ENCODE peak calls at places on chromosomes 6 and 20, in six cellular contexts. One of them, this sample, is unnamed.

GRCh38 chr6:82786251-82786650 is 279.4 kb downstream of the UBE3D start:
- DNase-seq in COR-L47: peak; percentile 2
- DNase-seq in stimulated activated CD8-positive, alpha-beta memory T cell treated with anti-CD3 and anti-CD28 coated beads, Interleukin-12 subunit alpha, Interleukin-12 subunit beta, amount 100 ng/mL, for 4 hours: no peak
- DNase-seq in HTR-8/SVneo: no peak
- DNase-seq in heart right ventricle: no peak
- DNase-seq in activated naive CD8-positive, alpha-beta T cell treated with anti-CD3 and anti-CD28 coated beads, Interleukin-2, amount 50 U/mL, for 24 hours: no peak
- DNase-seq in this sample: no peak

GRCh38 chr6:140345935-140346334 is 971.5 kb upstream of the CITED2 start:
- DNase-seq in COR-L47: no peak
- DNase-seq in stimulated activated CD8-positive, alpha-beta memory T cell treated with anti-CD3 and anti-CD28 coated beads, Interleukin-12 subunit alpha, Interleukin-12 subunit beta, amount 100 ng/mL, for 4 hours: no peak
- DNase-seq in HTR-8/SVneo: no peak
- DNase-seq in heart right ventricle: no peak
- DNase-seq in activated naive CD8-positive, alpha-beta T cell treated with anti-CD3 and anti-CD28 coated beads, Interleukin-2, amount 50 U/mL, for 24 hours: no peak
- DNase-seq in this sample: no peak

GRCh38 chr6:21189721-21190120 is 403.8 kb upstream of the SOX4 start:
- DNase-seq in COR-L47: peak; percentile 60
- DNase-seq in stimulated activated CD8-positive, alpha-beta memory T cell treated with anti-CD3 and anti-CD28 coated beads, Interleukin-12 subunit alpha, Interleukin-12 subunit beta, amount 100 ng/mL, for 4 hours: no peak
- DNase-seq in HTR-8/SVneo: no peak
- DNase-seq in heart right ventricle: no peak
- DNase-seq in activated naive CD8-positive, alpha-beta T cell treated with anti-CD3 and anti-CD28 coated beads, Interleukin-2, amount 50 U/mL, for 24 hours: no peak
- DNase-seq in this sample: no peak

GRCh38 chr6:7107578-7108195 is at the start of gene RREB1:
- DNase-seq in COR-L47: peak; percentile 14
- DNase-seq in stimulated activated CD8-positive, alpha-beta memory T cell treated with anti-CD3 and anti-CD28 coated beads, Interleukin-12 subunit alpha, Interleukin-12 subunit beta, amount 100 ng/mL, for 4 hours: peak; percentile 52
- DNase-seq in HTR-8/SVneo: peak; percentile 87
- DNase-seq in heart right ventricle: peak; percentile 70
- DNase-seq in activated naive CD8-positive, alpha-beta T cell treated with anti-CD3 and anti-CD28 coated beads, Interleukin-2, amount 50 U/mL, for 24 hours: peak; percentile 74
- DNase-seq in this sample: peak; percentile 60

GRCh38 chr20:38145094-38146075 is 19.7 kb downstream of the TGM2 start:
- DNase-seq in COR-L47: no peak
- DNase-seq in stimulated activated CD8-positive, alpha-beta memory T cell treated with anti-CD3 and anti-CD28 coated beads, Interleukin-12 subunit alpha, Interleukin-12 subunit beta, amount 100 ng/mL, for 4 hours: no peak
- DNase-seq in HTR-8/SVneo: no peak
- DNase-seq in heart right ventricle: no peak
- DNase-seq in activated naive CD8-positive, alpha-beta T cell treated with anti-CD3 and anti-CD28 coated beads, Interleukin-2, amount 50 U/mL, for 24 hours: no peak
- DNase-seq in this sample: no peak

GRCh38 chr20:38108438-38109024 is 56.5 kb downstream of the TGM2 start:
- DNase-seq in COR-L47: no peak
- DNase-seq in stimulated activated CD8-positive, alpha-beta memory T cell treated with anti-CD3 and anti-CD28 coated beads, Interleukin-12 subunit alpha, Interleukin-12 subunit beta, amount 100 ng/mL, for 4 hours: no peak
- DNase-seq in HTR-8/SVneo: no peak
- DNase-seq in heart right ventricle: peak; percentile 74
- DNase-seq in activated naive CD8-positive, alpha-beta T cell treated with anti-CD3 and anti-CD28 coated beads, Interleukin-2, amount 50 U/mL, for 24 hours: no peak
- DNase-seq in this sample: no peak

GRCh38 chr20:25761596-25761995 is 64.9 kb upstream of the ZNF337 start:
- DNase-seq in COR-L47: no peak
- DNase-seq in stimulated activated CD8-positive, alpha-beta memory T cell treated with anti-CD3 and anti-CD28 coated beads, Interleukin-12 subunit alpha, Interleukin-12 subunit beta, amount 100 ng/mL, for 4 hours: no peak
- DNase-seq in HTR-8/SVneo: no peak
- DNase-seq in heart right ventricle: no peak
- DNase-seq in activated naive CD8-positive, alpha-beta T cell treated with anti-CD3 and anti-CD28 coated beads, Interleukin-2, amount 50 U/mL, for 24 hours: no peak
- DNase-seq in this sample: no peak

GRCh38 chr6:92126983-92127382 is 1292.4 kb downstream of the EPHA7 start:
- DNase-seq in COR-L47: no peak
- DNase-seq in stimulated activated CD8-positive, alpha-beta memory T cell treated with anti-CD3 and anti-CD28 coated beads, Interleukin-12 subunit alpha, Interleukin-12 subunit beta, amount 100 ng/mL, for 4 hours: no peak
- DNase-seq in HTR-8/SVneo: no peak
- DNase-seq in heart right ventricle: no peak
- DNase-seq in activated naive CD8-positive, alpha-beta T cell treated with anti-CD3 and anti-CD28 coated beads, Interleukin-2, amount 50 U/mL, for 24 hours: no peak
- DNase-seq in this sample: no peak

GRCh38 chr6:4511626-4512010 is 264.6 kb upstream of the CDYL start:
- DNase-seq in COR-L47: no peak
- DNase-seq in stimulated activated CD8-positive, alpha-beta memory T cell treated with anti-CD3 and anti-CD28 coated beads, Interleukin-12 subunit alpha, Interleukin-12 subunit beta, amount 100 ng/mL, for 4 hours: no peak
- DNase-seq in HTR-8/SVneo: no peak
- DNase-seq in heart right ventricle: peak; percentile 7
- DNase-seq in activated naive CD8-positive, alpha-beta T cell treated with anti-CD3 and anti-CD28 coated beads, Interleukin-2, amount 50 U/mL, for 24 hours: no peak
- DNase-seq in this sample: no peak

GRCh38 chr6:41040101-41040910 is 1.3 kb upstream of the UNC5CL start:
- DNase-seq in COR-L47: no peak
- DNase-seq in stimulated activated CD8-positive, alpha-beta memory T cell treated with anti-CD3 and anti-CD28 coated beads, Interleukin-12 subunit alpha, Interleukin-12 subunit beta, amount 100 ng/mL, for 4 hours: no peak
- DNase-seq in HTR-8/SVneo: peak; percentile 60
- DNase-seq in heart right ventricle: no peak
- DNase-seq in activated naive CD8-positive, alpha-beta T cell treated with anti-CD3 and anti-CD28 coated beads, Interleukin-2, amount 50 U/mL, for 24 hours: no peak
- DNase-seq in this sample: peak; percentile 27

GRCh38 chr6:119348308-119349040 is 1.1 kb downstream of the MAN1A1 start:
- DNase-seq in COR-L47: no peak
- DNase-seq in stimulated activated CD8-positive, alpha-beta memory T cell treated with anti-CD3 and anti-CD28 coated beads, Interleukin-12 subunit alpha, Interleukin-12 subunit beta, amount 100 ng/mL, for 4 hours: peak; percentile 15
- DNase-seq in HTR-8/SVneo: no peak
- DNase-seq in heart right ventricle: peak; percentile 21
- DNase-seq in activated naive CD8-positive, alpha-beta T cell treated with anti-CD3 and anti-CD28 coated beads, Interleukin-2, amount 50 U/mL, for 24 hours: peak; percentile 67
- DNase-seq in this sample: no peak

GRCh38 chr6:166830185-166830890 is 126.0 kb downstream of the RNASET2 start:
- DNase-seq in COR-L47: no peak
- DNase-seq in stimulated activated CD8-positive, alpha-beta memory T cell treated with anti-CD3 and anti-CD28 coated beads, Interleukin-12 subunit alpha, Interleukin-12 subunit beta, amount 100 ng/mL, for 4 hours: no peak
- DNase-seq in HTR-8/SVneo: no peak
- DNase-seq in heart right ventricle: no peak
- DNase-seq in activated naive CD8-positive, alpha-beta T cell treated with anti-CD3 and anti-CD28 coated beads, Interleukin-2, amount 50 U/mL, for 24 hours: no peak
- DNase-seq in this sample: no peak

GRCh38 chr20:50427740-50428462 is 82.3 kb upstream of the PTPN1 start:
- DNase-seq in COR-L47: no peak
- DNase-seq in stimulated activated CD8-positive, alpha-beta memory T cell treated with anti-CD3 and anti-CD28 coated beads, Interleukin-12 subunit alpha, Interleukin-12 subunit beta, amount 100 ng/mL, for 4 hours: no peak
- DNase-seq in HTR-8/SVneo: no peak
- DNase-seq in heart right ventricle: no peak
- DNase-seq in activated naive CD8-positive, alpha-beta T cell treated with anti-CD3 and anti-CD28 coated beads, Interleukin-2, amount 50 U/mL, for 24 hours: no peak
- DNase-seq in this sample: peak; percentile 27

GRCh38 chr6:75081920-75082319 is 123.9 kb downstream of the COL12A1 start:
- DNase-seq in COR-L47: no peak
- DNase-seq in stimulated activated CD8-positive, alpha-beta memory T cell treated with anti-CD3 and anti-CD28 coated beads, Interleukin-12 subunit alpha, Interleukin-12 subunit beta, amount 100 ng/mL, for 4 hours: no peak
- DNase-seq in HTR-8/SVneo: no peak
- DNase-seq in heart right ventricle: no peak
- DNase-seq in activated naive CD8-positive, alpha-beta T cell treated with anti-CD3 and anti-CD28 coated beads, Interleukin-2, amount 50 U/mL, for 24 hours: no peak
- DNase-seq in this sample: no peak

GRCh38 chr6:90538651-90539050 is 48.2 kb downstream of the MAP3K7 start:
- DNase-seq in COR-L47: no peak
- DNase-seq in stimulated activated CD8-positive, alpha-beta memory T cell treated with anti-CD3 and anti-CD28 coated beads, Interleukin-12 subunit alpha, Interleukin-12 subunit beta, amount 100 ng/mL, for 4 hours: no peak
- DNase-seq in HTR-8/SVneo: no peak
- DNase-seq in heart right ventricle: no peak
- DNase-seq in activated naive CD8-positive, alpha-beta T cell treated with anti-CD3 and anti-CD28 coated beads, Interleukin-2, amount 50 U/mL, for 24 hours: no peak
- DNase-seq in this sample: no peak

GRCh38 chr6:128725271-128726233 is 157.4 kb upstream of the LAMA2 start:
- DNase-seq in COR-L47: no peak
- DNase-seq in stimulated activated CD8-positive, alpha-beta memory T cell treated with anti-CD3 and anti-CD28 coated beads, Interleukin-12 subunit alpha, Interleukin-12 subunit beta, amount 100 ng/mL, for 4 hours: no peak
- DNase-seq in HTR-8/SVneo: peak; percentile 32
- DNase-seq in heart right ventricle: peak; percentile 28
- DNase-seq in activated naive CD8-positive, alpha-beta T cell treated with anti-CD3 and anti-CD28 coated beads, Interleukin-2, amount 50 U/mL, for 24 hours: peak; percentile 26
- DNase-seq in this sample: no peak

GRCh38 chr6:73866305-73866704 is 170.3 kb downstream of the CD109 start:
- DNase-seq in COR-L47: no peak
- DNase-seq in stimulated activated CD8-positive, alpha-beta memory T cell treated with anti-CD3 and anti-CD28 coated beads, Interleukin-12 subunit alpha, Interleukin-12 subunit beta, amount 100 ng/mL, for 4 hours: no peak
- DNase-seq in HTR-8/SVneo: no peak
- DNase-seq in heart right ventricle: no peak
- DNase-seq in activated naive CD8-positive, alpha-beta T cell treated with anti-CD3 and anti-CD28 coated beads, Interleukin-2, amount 50 U/mL, for 24 hours: no peak
- DNase-seq in this sample: no peak

GRCh38 chr6:168686831-168687730 is 246.1 kb downstream of the SMOC2 start:
- DNase-seq in COR-L47: no peak
- DNase-seq in stimulated activated CD8-positive, alpha-beta memory T cell treated with anti-CD3 and anti-CD28 coated beads, Interleukin-12 subunit alpha, Interleukin-12 subunit beta, amount 100 ng/mL, for 4 hours: no peak
- DNase-seq in HTR-8/SVneo: no peak
- DNase-seq in heart right ventricle: no peak
- DNase-seq in activated naive CD8-positive, alpha-beta T cell treated with anti-CD3 and anti-CD28 coated beads, Interleukin-2, amount 50 U/mL, for 24 hours: no peak
- DNase-seq in this sample: no peak

GRCh38 chr20:33026072-33026778 is 5.2 kb upstream of the BPIFB6 start:
- DNase-seq in COR-L47: no peak
- DNase-seq in stimulated activated CD8-positive, alpha-beta memory T cell treated with anti-CD3 and anti-CD28 coated beads, Interleukin-12 subunit alpha, Interleukin-12 subunit beta, amount 100 ng/mL, for 4 hours: no peak
- DNase-seq in HTR-8/SVneo: no peak
- DNase-seq in heart right ventricle: no peak
- DNase-seq in activated naive CD8-positive, alpha-beta T cell treated with anti-CD3 and anti-CD28 coated beads, Interleukin-2, amount 50 U/mL, for 24 hours: no peak
- DNase-seq in this sample: no peak

GRCh38 chr6:132161283-132161682 is 210.1 kb upstream of the CCN2 start:
- DNase-seq in COR-L47: no peak
- DNase-seq in stimulated activated CD8-positive, alpha-beta memory T cell treated with anti-CD3 and anti-CD28 coated beads, Interleukin-12 subunit alpha, Interleukin-12 subunit beta, amount 100 ng/mL, for 4 hours: no peak
- DNase-seq in HTR-8/SVneo: peak; percentile 8
- DNase-seq in heart right ventricle: peak; percentile 18
- DNase-seq in activated naive CD8-positive, alpha-beta T cell treated with anti-CD3 and anti-CD28 coated beads, Interleukin-2, amount 50 U/mL, for 24 hours: no peak
- DNase-seq in this sample: no peak

This sample was measured in NCI-H2029.